ENCODE peak calls at places on chromosomes 7 and 10, in four cellular contexts. One of them, this sample, is unnamed.
A peak's percentile ranks its signal among the peaks of the same experiment; 100 is the strongest.

GRCh38 chr7:3007696-3008095 is 36.0 kb downstream of the CARD11 start:
- DNase-seq in breast epithelium: no peak
- DNase-seq in K562: no peak
- DNase-seq in adrenal gland: no peak
- DNase-seq in this sample: no peak

GRCh38 chr7:23721456-23721855 is 11.4 kb downstream of the STK31 start:
- DNase-seq in K562: no peak
- DNase-seq in adrenal gland: no peak
- DNase-seq in breast epithelium: no peak
- DNase-seq in this sample: no peak

GRCh38 chr7:36533717-36534116 is 144.1 kb downstream of the ANLN start:
- DNase-seq in adrenal gland: no peak
- DNase-seq in K562: no peak
- DNase-seq in breast epithelium: no peak
- DNase-seq in this sample: no peak

GRCh38 chr10:90779573-90779972 is 78.3 kb downstream of the HTR7 start:
- DNase-seq in breast epithelium: no peak
- DNase-seq in K562: peak; percentile 6
- DNase-seq in adrenal gland: no peak
- DNase-seq in this sample: no peak

GRCh38 chr10:125060851-125061556 is 99.4 kb downstream of the CTBP2 start:
- DNase-seq in K562: peak; percentile 26
- DNase-seq in breast epithelium: peak; percentile 84
- DNase-seq in adrenal gland: peak; percentile 90
- DNase-seq in this sample: peak; percentile 77

GRCh38 chr7:121019018-121019417 is 30.5 kb downstream of the CPED1 start:
- DNase-seq in breast epithelium: no peak
- DNase-seq in adrenal gland: no peak
- DNase-seq in K562: no peak
- DNase-seq in this sample: no peak

GRCh38 chr10:4822208-4822607 is 3.8 kb upstream of the AKR1E2 start:
- DNase-seq in breast epithelium: no peak
- DNase-seq in adrenal gland: no peak
- DNase-seq in K562: peak; percentile 25
- DNase-seq in this sample: no peak

GRCh38 chr7:97971120-97971989 is 18.6 kb downstream of the OCM2 start:
- DNase-seq in breast epithelium: no peak
- DNase-seq in K562: peak; percentile 26
- DNase-seq in adrenal gland: peak; percentile 25
- DNase-seq in this sample: no peak

GRCh38 chr7:158991824-158992621 is 135.7 kb downstream of the DYNC2I1 start:
- DNase-seq in K562: no peak
- DNase-seq in breast epithelium: no peak
- DNase-seq in adrenal gland: no peak
- DNase-seq in this sample: peak; percentile 74

GRCh38 chr10:30639946-30640786 is 10.6 kb upstream of the LYZL2 start:
- DNase-seq in K562: peak; percentile 38
- DNase-seq in breast epithelium: no peak
- DNase-seq in adrenal gland: no peak
- DNase-seq in this sample: no peak

GRCh38 chr7:5229451-5230271 is 39.6 kb downstream of the WIPI2 start:
- DNase-seq in breast epithelium: no peak
- DNase-seq in adrenal gland: no peak
- DNase-seq in K562: no peak
- DNase-seq in this sample: no peak

GRCh38 chr7:32937344-32938174 is 19.7 kb upstream of the FKBP9 start:
- DNase-seq in adrenal gland: peak; percentile 84
- DNase-seq in breast epithelium: no peak
- DNase-seq in K562: no peak
- DNase-seq in this sample: no peak

GRCh38 chr7:51128545-51129466 is 187.8 kb downstream of the COBL start:
- DNase-seq in adrenal gland: no peak
- DNase-seq in K562: no peak
- DNase-seq in breast epithelium: no peak
- DNase-seq in this sample: peak; percentile 51

GRCh38 chr7:84701524-84702306 is 485.1 kb downstream of the SEMA3D start:
- DNase-seq in K562: peak; percentile 9
- DNase-seq in adrenal gland: no peak
- DNase-seq in breast epithelium: no peak
- DNase-seq in this sample: no peak

GRCh38 chr10:16904619-16905018 is 87.4 kb upstream of the RSU1 start:
- DNase-seq in K562: no peak
- DNase-seq in breast epithelium: no peak
- DNase-seq in adrenal gland: no peak
- DNase-seq in this sample: no peak

GRCh38 chr7:99210265-99210970 is 2.5 kb upstream of the KPNA7 start:
- DNase-seq in breast epithelium: no peak
- DNase-seq in K562: no peak
- DNase-seq in adrenal gland: no peak
- DNase-seq in this sample: no peak

GRCh38 chr7:104174798-104175197 is 33.0 kb downstream of the ORC5 start:
- DNase-seq in adrenal gland: no peak
- DNase-seq in K562: no peak
- DNase-seq in breast epithelium: no peak
- DNase-seq in this sample: no peak

GRCh38 chr10:46319383-46319782 is 32.6 kb downstream of the ANTXRL start:
- DNase-seq in breast epithelium: no peak
- DNase-seq in K562: no peak
- DNase-seq in adrenal gland: no peak
- DNase-seq in this sample: no peak

GRCh38 chr10:129207276-129207675 is 259.8 kb upstream of the MGMT start:
- DNase-seq in K562: no peak
- DNase-seq in breast epithelium: peak; percentile 24
- DNase-seq in adrenal gland: no peak
- DNase-seq in this sample: no peak

GRCh38 chr10:30557884-30558283 is 71.7 kb downstream of the LYZL2 start:
- DNase-seq in breast epithelium: no peak
- DNase-seq in K562: no peak
- DNase-seq in adrenal gland: peak; percentile 29
- DNase-seq in this sample: no peak

GRCh38 chr7:51314041-51314440 is 2.6 kb downstream of the COBL start:
- DNase-seq in K562: no peak
- DNase-seq in breast epithelium: no peak
- DNase-seq in adrenal gland: no peak
- DNase-seq in this sample: no peak

GRCh38 chr7:44064791-44065430 is 456 bp downstream of the PGAM2 start:
- DNase-seq in breast epithelium: no peak
- DNase-seq in K562: no peak
- DNase-seq in adrenal gland: no peak
- DNase-seq in this sample: no peak

GRCh38 chr10:132848951-132849545 is 63.1 kb upstream of the NKX6-2 start:
- DNase-seq in breast epithelium: no peak
- DNase-seq in K562: no peak
- DNase-seq in adrenal gland: peak; percentile 5
- DNase-seq in this sample: peak; percentile 71

GRCh38 chr7:47293884-47294568 is 287.9 kb downstream of the TNS3 start:
- DNase-seq in K562: no peak
- DNase-seq in adrenal gland: peak; percentile 23
- DNase-seq in breast epithelium: no peak
- DNase-seq in this sample: no peak

GRCh38 chr10:33498354-33498753 is 163.9 kb upstream of the NRP1 start:
- DNase-seq in K562: no peak
- DNase-seq in adrenal gland: peak; percentile 33
- DNase-seq in breast epithelium: no peak
- DNase-seq in this sample: no peak

GRCh38 chr10:72309290-72310240 is 35.8 kb downstream of the DDIT4 start:
- DNase-seq in K562: no peak
- DNase-seq in adrenal gland: no peak
- DNase-seq in breast epithelium: no peak
- DNase-seq in this sample: no peak

GRCh38 chr10:132859084-132859855 is 73.3 kb upstream of the NKX6-2 start:
- DNase-seq in K562: no peak
- DNase-seq in adrenal gland: no peak
- DNase-seq in breast epithelium: no peak
- DNase-seq in this sample: peak; percentile 55

GRCh38 chr10:98587156-98587555 is 140.4 kb upstream of the HPS1 start:
- DNase-seq in breast epithelium: no peak
- DNase-seq in K562: no peak
- DNase-seq in adrenal gland: no peak
- DNase-seq in this sample: no peak

GRCh38 chr10:43820663-43821062 is 172.0 kb upstream of the ZNF32 start:
- DNase-seq in breast epithelium: no peak
- DNase-seq in adrenal gland: no peak
- DNase-seq in K562: no peak
- DNase-seq in this sample: no peak

GRCh38 chr7:27110163-27110976 is 7.9 kb upstream of the HOXA2 start:
- DNase-seq in adrenal gland: no peak
- DNase-seq in K562: no peak
- DNase-seq in breast epithelium: no peak
- DNase-seq in this sample: peak; percentile 93

GRCh38 chr7:54846272-54846671 is 87.3 kb upstream of the SEC61G start:
- DNase-seq in adrenal gland: no peak
- DNase-seq in K562: no peak
- DNase-seq in breast epithelium: no peak
- DNase-seq in this sample: no peak

GRCh38 chr7:1193593-1194424 is 33.8 kb upstream of the ZFAND2A start:
- DNase-seq in breast epithelium: no peak
- DNase-seq in adrenal gland: peak; percentile 75
- DNase-seq in K562: no peak
- DNase-seq in this sample: peak; percentile 83

GRCh38 chr7:92768501-92769360 is 67.6 kb downstream of the CDK6 start:
- DNase-seq in adrenal gland: no peak
- DNase-seq in breast epithelium: no peak
- DNase-seq in K562: no peak
- DNase-seq in this sample: no peak

GRCh38 chr7:98244871-98245270 is 7.2 kb downstream of the TECPR1 start:
- DNase-seq in breast epithelium: no peak
- DNase-seq in K562: no peak
- DNase-seq in adrenal gland: no peak
- DNase-seq in this sample: peak; percentile 72

GRCh38 chr7:98617051-98617959 is at the start of gene NPTX2:
- DNase-seq in adrenal gland: peak; percentile 84
- DNase-seq in K562: no peak
- DNase-seq in breast epithelium: no peak
- DNase-seq in this sample: no peak

GRCh38 chr7:66741706-66742053 is 1.1 kb downstream of the RABGEF1 start:
- DNase-seq in adrenal gland: peak; percentile 63
- DNase-seq in breast epithelium: no peak
- DNase-seq in K562: no peak
- DNase-seq in this sample: no peak
- H3K27ac ChIP-seq in adrenal gland: peak overlapping the region; percentile 100
- H3K27ac ChIP-seq in breast epithelium: peak overlapping the region; percentile 97
- H3K27ac ChIP-seq in K562: no peak overlapping the region
- H3K27ac ChIP-seq in this sample: peak overlapping the region; percentile 99

GRCh38 chr10:61995093-61995492 is 93.6 kb downstream of the ARID5B start:
- DNase-seq in adrenal gland: no peak
- DNase-seq in breast epithelium: no peak
- DNase-seq in K562: no peak
- DNase-seq in this sample: no peak

GRCh38 chr10:61993676-61994401 is 92.3 kb downstream of the ARID5B start:
- DNase-seq in K562: no peak
- DNase-seq in breast epithelium: no peak
- DNase-seq in adrenal gland: no peak
- DNase-seq in this sample: no peak

GRCh38 chr10:61992059-61992460 is 90.6 kb downstream of the ARID5B start:
- DNase-seq in adrenal gland: peak; percentile 73
- DNase-seq in breast epithelium: no peak
- DNase-seq in K562: no peak
- DNase-seq in this sample: peak; percentile 34

GRCh38 chr10:61992683-61993629 is 91.5 kb downstream of the ARID5B start:
- DNase-seq in adrenal gland: peak; percentile 62
- DNase-seq in breast epithelium: peak; percentile 57
- DNase-seq in K562: no peak
- DNase-seq in this sample: peak; percentile 88

DNA sequence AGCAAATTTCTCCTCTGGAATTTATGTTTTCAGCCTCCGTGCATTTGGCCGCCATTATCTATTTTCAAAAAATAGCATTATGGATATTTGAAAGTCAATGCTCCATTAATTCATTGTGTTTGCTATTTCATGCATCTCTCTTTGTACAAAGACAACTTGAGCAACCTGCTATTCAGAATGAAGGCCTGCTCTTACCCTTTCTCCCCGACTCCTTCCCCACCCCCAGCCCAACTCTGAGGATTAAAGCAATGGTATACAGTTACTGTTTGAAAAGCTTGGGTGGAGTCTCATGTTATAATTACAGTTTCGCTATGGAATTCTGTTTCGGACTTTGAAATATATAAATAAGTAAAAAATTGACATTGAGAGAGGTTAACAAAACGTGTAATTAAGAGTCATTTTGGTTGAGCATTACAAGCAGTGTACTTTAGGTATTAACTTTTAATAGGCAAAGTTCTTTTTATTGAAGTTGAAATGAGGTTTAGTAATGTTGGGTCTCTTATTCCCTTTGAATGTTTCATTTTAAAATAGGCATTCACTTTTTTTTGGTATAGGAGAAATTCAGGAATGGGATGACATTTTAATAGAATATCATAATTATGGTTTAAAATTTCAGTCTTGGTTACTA is 93.0 kb downstream of the ARID5B start:
- DNase-seq in adrenal gland: no peak
- DNase-seq in K562: no peak
- DNase-seq in breast epithelium: no peak
- DNase-seq in this sample: no peak
- H3K4me3 ChIP-seq in adrenal gland: no peak overlapping the region
- H3K4me3 ChIP-seq in K562: no peak overlapping the region
- H3K4me3 ChIP-seq in breast epithelium: no peak overlapping the region
- H3K4me3 ChIP-seq in this sample: no peak overlapping the region

DNA sequence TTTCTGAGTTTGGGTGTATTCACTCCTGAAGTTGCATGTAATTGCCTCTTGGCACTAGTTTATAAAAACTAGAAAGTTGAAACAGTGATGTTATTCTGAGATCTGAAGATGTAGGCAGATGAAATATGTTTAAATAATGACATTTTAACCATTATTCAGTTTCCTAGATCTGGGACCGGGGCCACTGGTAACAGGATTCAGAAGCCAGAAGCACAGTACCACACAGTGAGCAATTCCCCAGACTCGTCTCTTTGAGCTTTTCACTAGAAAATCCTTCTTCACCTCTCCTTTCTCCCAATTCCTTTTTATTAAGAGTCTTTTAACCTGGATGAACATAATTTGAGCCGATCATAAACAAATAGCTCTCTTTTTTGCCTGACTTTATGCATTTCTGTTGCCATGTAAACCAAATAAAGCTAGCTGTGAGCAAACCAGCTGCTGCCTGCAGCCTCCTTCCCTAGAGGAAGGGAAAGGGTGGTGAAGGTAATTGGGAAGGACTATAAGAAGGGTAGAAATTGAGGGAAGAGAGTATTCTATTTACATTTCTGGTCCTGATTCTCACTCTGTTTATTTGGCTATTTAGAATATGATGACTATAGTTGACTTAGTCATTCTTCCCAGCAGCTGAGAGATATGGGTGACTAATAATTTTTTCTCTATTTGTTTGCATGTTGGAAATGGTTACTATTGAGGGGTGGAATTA is 101.7 kb upstream of the STRIP2 start:
- DNase-seq in K562: no peak
- DNase-seq in adrenal gland: no peak
- DNase-seq in breast epithelium: no peak
- DNase-seq in this sample: no peak
- TF ChIP-seq POLR2A in K562: no peak
- TF ChIP-seq POLR2A in adrenal gland: no peak
- TF ChIP-seq POLR2A in breast epithelium: no peak
- TF ChIP-seq POLR2A in this sample: no peak

GRCh38 chr10:70479161-70479531 is 579 bp downstream of the PALD1 start:
- DNase-seq in K562: no peak
- DNase-seq in breast epithelium: no peak
- DNase-seq in adrenal gland: no peak
- DNase-seq in this sample: no peak
- H3K27ac ChIP-seq in K562: no peak overlapping the region
- H3K27ac ChIP-seq in breast epithelium: peak overlapping the region; percentile 57
- H3K27ac ChIP-seq in adrenal gland: peak overlapping the region; percentile 47
- H3K27ac ChIP-seq in this sample: peak overlapping the region; percentile 89

GRCh38 chr7:13835442-13835841 is 154.0 kb downstream of the ETV1 start:
- DNase-seq in K562: no peak
- DNase-seq in breast epithelium: no peak
- DNase-seq in adrenal gland: no peak
- DNase-seq in this sample: no peak
- H3K4me3 ChIP-seq in K562: no peak overlapping the region
- H3K4me3 ChIP-seq in breast epithelium: no peak overlapping the region
- H3K4me3 ChIP-seq in adrenal gland: no peak overlapping the region
- H3K4me3 ChIP-seq in this sample: no peak overlapping the region